ENCODE peak calls at places on chromosomes 4 and X, in six cellular contexts. A, T, U, O, J and G are unnamed samples.

GRCh38 chr4:137998666-137999429 is 243.3 kb downstream of the SLC7A11 start:
- DNase-seq in A (no peak), J (peak), T (no peak), U (peak), O (no peak), G (peak)

GRCh38 chrX:123830309-123830708 is 29.5 kb upstream of the XIAP start:
- DNase-seq in J (peak), U (peak), A (no peak), O (no peak), T (peak), G (no peak)

GRCh38 chr4:1376841-1377605 is 29.2 kb downstream of the NKX1-1 start:
- DNase-seq in U (no peak), O (no peak), T (no peak), A (no peak), J (no peak), G (peak)

GRCh38 chrX:155938132-155938531 is 57.0 kb downstream of the VAMP7 start:
- DNase-seq in A (no peak), J (no peak), U (no peak), T (no peak), O (no peak), G (no peak)

GRCh38 chr4:137861682-137862081 is 329.4 kb upstream of the PCDH18 start:
- DNase-seq in A (peak), O (no peak), T (peak), U (peak), J (no peak), G (peak)

GRCh38 chr4:41192136-41192535 is 22.2 kb downstream of the APBB2 start:
- DNase-seq in A (no peak), J (peak), O (no peak), U (peak), T (no peak), G (no peak)

GRCh38 chr4:178240891-178241290 is 798.7 kb upstream of the AGA start:
- DNase-seq in U (no peak), J (no peak), O (no peak), A (no peak), T (no peak), G (no peak)

GRCh38 chrX:67583171-67583570 is 39.4 kb downstream of the AR start:
- DNase-seq in A (no peak), O (no peak), U (no peak), J (no peak), T (no peak), G (no peak)

GRCh38 chrX:6132970-6133369 is 95.7 kb downstream of the NLGN4X start:
- DNase-seq in A (no peak), O (no peak), T (no peak), J (no peak), U (no peak), G (no peak)

GRCh38 chr4:132123870-132124623 is 1025.0 kb upstream of the PCDH10 start:
- DNase-seq in U (no peak), O (no peak), A (no peak), T (peak), J (peak), G (no peak)

GRCh38 chrX:16711219-16712115 is 1.0 kb downstream of the CTPS2 start:
- DNase-seq in J (no peak), T (peak), O (no peak), A (no peak), U (no peak), G (no peak)

GRCh38 chr4:7371122-7371941 is 63.4 kb downstream of the PSAPL1 start:
- DNase-seq in J (peak), A (no peak), T (no peak), O (no peak), U (peak), G (peak)

GRCh38 chrX:42944381-42944998 is 166.5 kb upstream of the PPP1R2C start:
- DNase-seq in O (no peak), U (no peak), T (no peak), J (no peak), A (no peak), G (no peak)

GRCh38 chr4:111847256-111848108 is 297.8 kb upstream of the FAM241A start:
- DNase-seq in J (no peak), U (no peak), T (peak), O (no peak), A (peak), G (no peak)

GRCh38 chr4:174454815-174455473 is 67.3 kb downstream of the HPGD start:
- DNase-seq in U (no peak), A (no peak), T (no peak), O (no peak), J (no peak), G (no peak)

GRCh38 chr4:808860-809570 is 16.9 kb downstream of the CPLX1 start:
- DNase-seq in U (no peak), T (no peak), A (no peak), J (no peak), O (no peak), G (no peak)

GRCh38 chrX:1658083-1658463 is 43.2 kb downstream of the ASMT start:
- DNase-seq in O (no peak), A (no peak), J (no peak), T (peak), U (no peak), G (no peak)

GRCh38 chr4:80202784-80203553 is 5.7 kb downstream of the PRDM8 start:
- DNase-seq in A (peak), O (peak), T (peak), J (peak), U (peak), G (no peak)

GRCh38 chr4:24840826-24841587 is 45.6 kb downstream of the SOD3 start:
- DNase-seq in J (peak), A (no peak), O (no peak), T (no peak), U (no peak), G (no peak)

GRCh38 chr4:38670061-38670894 is 6.3 kb downstream of the KLF3 start:
- DNase-seq in A (no peak), J (no peak), U (no peak), O (no peak), T (no peak), G (no peak)

GRCh38 chrX:94977562-94977961 is 1303.6 kb downstream of the FAM133A start:
- DNase-seq in T (no peak), O (no peak), A (no peak), U (no peak), J (no peak), G (no peak)

GRCh38 chr4:186326391-186326790 is 60.4 kb downstream of the F11 start:
- DNase-seq in U (no peak), J (no peak), O (no peak), A (no peak), T (no peak), G (no peak)

GRCh38 chr4:128255906-128256305 is 31.7 kb downstream of the PGRMC2 start:
- DNase-seq in O (no peak), J (no peak), T (no peak), U (no peak), A (no peak), G (no peak)

GRCh38 chr4:787561-787981 is 38.4 kb downstream of the CPLX1 start:
- DNase-seq in J (no peak), A (no peak), O (no peak), U (no peak), T (no peak), G (no peak)

GRCh38 chr4:21869978-21870745 is 78.4 kb downstream of the KCNIP4 start:
- DNase-seq in U (no peak), A (no peak), J (no peak), T (no peak), O (no peak), G (no peak)

GRCh38 chr4:170004656-170005250 is 21.4 kb downstream of the MFAP3L start:
- DNase-seq in A (no peak), J (peak), T (no peak), U (peak), O (no peak), G (no peak)

GRCh38 chr4:1375051-1375721 is 28.2 kb downstream of the UVSSA start:
- DNase-seq in U (no peak), T (no peak), O (no peak), J (no peak), A (no peak), G (no peak)

GRCh38 chrX:74593593-74593992 is 20.8 kb downstream of the RLIM start:
- DNase-seq in O (no peak), J (no peak), U (no peak), A (no peak), T (no peak), G (no peak)

GRCh38 chrX:68999351-68999750 is 165.9 kb downstream of the PJA1 start:
- DNase-seq in U (peak), T (no peak), J (peak), A (no peak), O (no peak), G (peak)

GRCh38 chr4:142124874-142125273 is 488.5 kb downstream of the IL15 start:
- DNase-seq in U (no peak), J (no peak), A (peak), T (peak), O (no peak), G (no peak)

GRCh38 chrX:50988649-50989048 is 78.1 kb downstream of the BMP15 start:
- DNase-seq in U (peak), T (peak), A (no peak), J (peak), O (no peak), G (peak)

GRCh38 chr4:5142726-5143125 is 91.4 kb downstream of the STK32B start:
- DNase-seq in O (no peak), A (peak), U (peak), T (peak), J (peak), G (peak)

GRCh38 chr4:88672987-88673386 is 24.6 kb downstream of the NAP1L5 start:
- DNase-seq in O (no peak), U (peak), T (peak), J (peak), A (peak), G (peak)

GRCh38 chr4:7906171-7906581 is 33.5 kb downstream of the AFAP1 start:
- DNase-seq in T (no peak), U (peak), A (no peak), O (no peak), J (peak), G (no peak)